ENCODE peak calls at places on chromosomes 13 and 19, in six cellular contexts. Q is HepG2, Y is H1, W is GM12878, X is K562, U is SK-N-SH. R is an unnamed sample.

GRCh38 chr19:46076951-46077814 is 36.4 kb upstream of the IGFL4 start:
- DNase-seq in W (no peak), X (peak), U (peak), Q (peak), Y (peak), R (peak)

GRCh38 chr19:3471954-3472655 is 8.2 kb downstream of the SMIM24 start:
- DNase-seq in W (no peak), X (peak), U (peak), Y (no peak), Q (no peak), R (no peak)

GRCh38 chr13:114112231-114112825 is 20.1 kb downstream of the RASA3 start:
- DNase-seq in Y (no peak), W (no peak), Q (no peak), U (peak), X (no peak), R (peak)

GRCh38 chr13:76690611-76691010 is 195.6 kb downstream of the KCTD12 start:
- DNase-seq in W (no peak), U (no peak), Q (no peak), X (no peak), Y (no peak), R (no peak)

GRCh38 chr13:87671824-87672603 is 843 bp downstream of the SLITRK5 start:
- DNase-seq in U (peak), X (no peak), Y (no peak), Q (no peak), W (no peak), R (no peak)

GRCh38 chr19:23470873-23471555 is 75.7 kb upstream of the ZNF91 start:
- DNase-seq in U (peak), Q (no peak), X (no peak), W (no peak), Y (no peak), R (no peak)

GRCh38 chr13:96397807-96398206 is 307.9 kb downstream of the HS6ST3 start:
- DNase-seq in Q (no peak), W (no peak), X (no peak), Y (no peak), U (no peak), R (no peak)

GRCh38 chr13:78589206-78589605 is 14.1 kb downstream of the POU4F1 start:
- DNase-seq in X (peak), U (no peak), Q (peak), W (no peak), Y (no peak), R (peak)

GRCh38 chr13:101942038-101942437 is 459.8 kb downstream of the FGF14 start:
- DNase-seq in Y (no peak), Q (peak), U (peak), W (no peak), X (no peak), R (peak)

GRCh38 chr19:13072206-13072898 is 30.3 kb downstream of the LYL1 start:
- DNase-seq in U (no peak), Y (no peak), Q (no peak), X (no peak), W (no peak), R (no peak)

GRCh38 chr19:5186293-5187050 is 154.1 kb downstream of the PTPRS start:
- DNase-seq in Q (no peak), Y (no peak), U (no peak), X (no peak), W (no peak), R (peak)

GRCh38 chr13:82933986-82934385 is 948.3 kb downstream of the SLITRK1 start:
- DNase-seq in X (no peak), W (no peak), Q (no peak), U (no peak), Y (no peak), R (no peak)

GRCh38 chr19:38817081-38817480 is 4.3 kb upstream of the LGALS4 start:
- DNase-seq in U (no peak), X (no peak), Y (no peak), W (no peak), Q (no peak), R (no peak)
- H2AFZ ChIP-seq in U (no peak), X (no peak), Y (no peak), W (no peak), Q (no peak), R (no peak)

DNA sequence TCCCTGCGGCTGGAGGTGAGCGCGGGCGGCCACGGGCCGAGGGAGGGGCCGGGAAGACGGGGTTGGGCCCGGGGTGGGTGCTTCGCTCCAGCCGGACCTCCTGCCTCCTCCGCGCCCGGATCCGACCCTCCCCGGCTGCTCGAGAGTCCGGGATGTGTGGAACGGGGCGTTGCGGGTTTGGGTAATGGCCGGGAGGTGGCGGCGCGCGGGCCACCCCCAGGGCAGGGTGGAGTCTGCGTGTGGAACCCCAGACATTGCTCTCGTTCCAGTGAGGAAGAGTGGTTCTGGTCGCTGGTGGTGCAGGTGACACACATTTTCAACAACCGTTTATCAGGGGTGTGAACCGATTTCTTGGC is 38.8 kb downstream of the ARHGEF7 start:
- DNase-seq in Y (no peak), X (peak), U (no peak), Q (peak), W (no peak), R (no peak)
- TF ChIP-seq RFX5 in Y (no peak), X (no peak), U (no peak), Q (no peak), W (no peak), R (no peak)

GRCh38 chr19:10252707-10253106 is 693 bp downstream of the MRPL4 start:
- DNase-seq in Q (no peak), Y (no peak), W (no peak), U (no peak), X (no peak), R (no peak)
- H2AFZ ChIP-seq in Q (no peak), Y (peak), W (peak), U (no peak), X (peak), R (peak)

GRCh38 chr19:38453596-38453995 is 20.1 kb downstream of the RYR1 start:
- DNase-seq in X (no peak), U (no peak), Y (no peak), Q (no peak), W (no peak), R (no peak)

GRCh38 chr19:38455031-38455430 is 21.5 kb downstream of the RYR1 start:
- DNase-seq in U (no peak), X (no peak), Q (peak), Y (no peak), W (no peak), R (peak)

GRCh38 chr19:38451036-38451435 is 17.5 kb downstream of the RYR1 start:
- DNase-seq in Y (no peak), U (no peak), W (no peak), Q (no peak), X (no peak), R (no peak)

GRCh38 chr19:38451629-38452028 is 18.1 kb downstream of the RYR1 start:
- DNase-seq in U (no peak), X (no peak), Y (no peak), W (no peak), Q (no peak), R (no peak)

DNA sequence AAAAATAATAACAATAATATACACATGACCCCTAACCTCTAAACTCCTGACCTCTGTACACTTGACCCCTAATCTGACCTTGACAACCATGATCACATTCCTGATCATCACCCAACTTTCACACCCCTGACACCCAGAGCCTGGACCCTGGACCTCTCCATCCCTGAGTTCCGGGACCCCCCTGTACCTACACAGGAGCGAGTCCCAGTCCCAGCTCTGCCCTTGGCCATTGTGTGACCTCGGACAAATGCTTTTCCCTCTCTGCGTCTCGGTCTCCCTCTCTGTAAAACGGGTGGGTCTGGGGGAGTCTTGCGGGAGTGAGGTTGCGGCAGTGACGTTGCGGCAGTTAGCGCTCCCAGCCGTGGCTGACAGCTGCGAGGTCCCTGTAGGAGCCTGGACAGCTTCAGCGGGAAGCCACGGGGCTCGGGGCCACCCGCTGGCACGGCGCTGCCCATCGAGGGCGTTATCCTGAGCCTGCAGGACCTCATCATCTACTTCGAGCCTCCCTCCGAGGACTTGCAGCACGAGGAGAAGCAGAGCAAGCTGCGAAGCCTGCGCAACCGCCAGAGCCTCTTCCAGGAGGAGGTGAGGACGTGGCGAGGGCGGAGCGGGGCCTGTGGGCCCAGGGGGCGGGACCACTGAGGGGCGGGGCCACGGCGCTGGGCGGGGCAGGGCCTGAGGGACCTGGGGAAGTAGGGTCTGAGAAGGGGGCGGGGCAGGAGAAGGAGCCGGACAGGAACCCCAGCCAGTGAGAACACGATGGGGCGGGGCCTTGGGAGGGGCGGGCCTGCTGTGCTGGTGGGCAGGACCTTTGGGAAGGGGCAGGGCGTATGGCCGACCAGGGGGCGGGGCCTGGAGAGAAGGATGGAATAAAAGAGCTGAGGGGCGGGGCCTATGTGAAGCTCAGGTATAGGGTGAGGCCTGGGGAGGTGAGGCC is 19.2 kb downstream of the RYR1 start:
- DNase-seq in W (no peak), Q (no peak), U (peak), Y (peak), X (peak), R (no peak)
- TF ChIP-seq RFX5 in W (no peak), Q (no peak), U (no peak), Y (no peak), X (no peak), R (no peak)

GRCh38 chr13:103275079-103275478 is 208.9 kb upstream of the SLC10A2 start:
- DNase-seq in Q (no peak), X (no peak), Y (no peak), U (no peak), W (no peak), R (no peak)
- H2AFZ ChIP-seq in Q (no peak), X (no peak), Y (no peak), U (no peak), W (peak), R (no peak)

GRCh38 chr13:22369090-22369489 is 698.2 kb downstream of the FGF9 start:
- DNase-seq in X (no peak), Q (no peak), Y (no peak), U (no peak), W (no peak), R (no peak)
- TF ChIP-seq RFX5 in X (no peak), Q (no peak), Y (no peak), U (no peak), W (no peak), R (no peak)

DNA sequence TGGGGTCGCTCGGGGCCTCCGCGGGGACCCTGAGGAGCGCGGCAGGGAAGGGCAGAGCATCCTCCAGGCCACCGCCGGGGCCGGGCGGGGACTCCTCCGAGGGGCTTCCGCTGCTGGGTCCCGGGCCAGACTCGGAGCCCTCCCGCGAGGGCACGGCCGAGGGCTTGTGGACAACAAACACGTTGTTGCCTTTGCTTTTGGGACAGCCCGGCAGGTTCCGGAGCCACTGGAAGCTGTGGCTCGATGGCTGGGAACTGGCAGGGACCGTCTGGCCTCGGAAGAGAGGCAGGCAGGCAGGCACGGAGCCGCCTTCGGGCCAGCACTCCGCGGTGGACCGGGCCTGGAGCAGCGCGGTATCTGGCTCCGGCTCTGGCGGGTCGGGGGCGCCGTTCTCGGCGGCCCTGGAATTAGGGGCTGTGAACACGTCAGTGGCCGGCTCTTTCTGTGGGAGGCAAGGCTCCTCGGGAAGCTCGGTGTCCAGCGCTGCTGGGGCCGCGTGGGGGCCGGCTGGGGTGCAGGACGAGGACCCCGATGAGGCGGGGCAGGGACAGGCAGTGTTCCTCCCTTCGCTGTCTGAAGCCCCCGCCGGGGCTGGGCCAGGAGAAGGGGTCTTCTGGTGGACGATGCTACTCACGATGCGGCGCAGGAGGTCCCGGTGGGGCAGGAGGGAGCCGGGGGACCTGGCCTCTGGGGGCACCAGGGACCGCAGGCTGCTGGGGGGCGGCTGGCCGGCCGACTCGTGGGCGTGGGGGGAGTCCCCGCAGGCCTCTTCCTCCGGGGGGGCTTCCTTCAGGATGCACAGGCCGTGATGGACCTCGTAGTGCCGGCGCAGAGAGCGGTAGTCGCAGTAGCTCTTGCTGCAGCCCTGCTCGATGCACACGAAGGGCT is 27.6 kb downstream of the ZNF541 start:
- DNase-seq in X (no peak), Y (no peak), Q (no peak), U (no peak), W (no peak), R (no peak)
- H2AFZ ChIP-seq in X (no peak), Y (peak), Q (no peak), U (no peak), W (no peak), R (peak)

GRCh38 chr19:31214997-31215396 is 134.2 kb downstream of the TSHZ3 start:
- DNase-seq in X (no peak), U (no peak), Q (no peak), W (no peak), Y (no peak), R (no peak)
- TF ChIP-seq RFX5 in X (no peak), U (no peak), Q (no peak), W (no peak), Y (no peak), R (no peak)